ENCODE peak calls at places on chromosomes 4 and X, in seven cellular contexts. S is globus pallidus; X is GM12878; M is neural progenitor cell; T is central memory CD4-positive, alpha-beta T cell; D is NCI-H1105; L is aorta. V is an unnamed sample.

GRCh38 chr4:128528793-128529553 is 241.4 kb upstream of the PGRMC2 start:
- DNase-seq in M (peak), L (no peak), X (no peak), S (no peak), T (no peak), D (no peak), V (no peak)

GRCh38 chr4:30718021-30718888 is 1.9 kb upstream of the PCDH7 start:
- DNase-seq in X (no peak), L (peak), S (peak), D (peak), T (no peak), M (peak), V (peak)

GRCh38 chr4:53520114-53520513 is 71.2 kb downstream of the LNX1 start:
- DNase-seq in T (no peak), L (no peak), D (no peak), M (peak), X (no peak), S (no peak), V (no peak)

GRCh38 chr4:94228488-94229216 is 21.0 kb downstream of the SMARCAD1 start:
- DNase-seq in X (no peak), S (no peak), T (no peak), M (no peak), D (no peak), L (no peak), V (no peak)

GRCh38 chr4:106351016-106351415 is 17.6 kb downstream of the GIMD1 start:
- DNase-seq in L (no peak), D (no peak), M (no peak), X (no peak), S (no peak), T (no peak), V (no peak)

GRCh38 chr4:101191302-101192098 is 155.8 kb downstream of the PPP3CA start:
- DNase-seq in X (no peak), L (peak), S (peak), T (no peak), D (no peak), M (peak), V (no peak)

GRCh38 chrX:8783100-8784098 is 17.8 kb downstream of the FAM9A start:
- DNase-seq in D (no peak), X (no peak), M (peak), L (no peak), T (peak), S (peak), V (no peak)

GRCh38 chr4:156346959-156347385 is 393.3 kb upstream of the CTSO start:
- DNase-seq in T (no peak), D (no peak), M (peak), L (no peak), S (no peak), X (no peak), V (no peak)

GRCh38 chr4:137768196-137768595 is 235.9 kb upstream of the PCDH18 start:
- DNase-seq in M (no peak), X (no peak), L (no peak), T (no peak), D (no peak), S (no peak), V (no peak)

GRCh38 chr4:4791299-4791798 is 68.1 kb upstream of the MSX1 start:
- DNase-seq in T (no peak), L (no peak), S (peak), X (no peak), M (peak), D (no peak), V (no peak)

GRCh38 chr4:146192060-146192459 is 16.5 kb downstream of the LSM6 start:
- DNase-seq in T (no peak), M (no peak), L (no peak), X (no peak), D (no peak), S (no peak), V (no peak)

GRCh38 chr4:113355550-113356371 is 306.3 kb downstream of the ANK2 start:
- DNase-seq in X (peak), D (no peak), S (peak), T (peak), M (no peak), L (no peak), V (peak)

GRCh38 chr4:8129785-8130184 is 28.8 kb downstream of the ABLIM2 start:
- DNase-seq in M (no peak), T (no peak), S (no peak), L (no peak), D (no peak), X (no peak), V (no peak)

GRCh38 chrX:67622053-67622452 is 78.2 kb downstream of the AR start:
- DNase-seq in M (no peak), X (no peak), L (no peak), T (no peak), D (no peak), S (no peak), V (no peak)

GRCh38 chr4:168888715-168889215 is 121.3 kb downstream of the CBR4 start:
- DNase-seq in T (no peak), L (no peak), M (no peak), S (no peak), D (no peak), X (no peak), V (no peak)

GRCh38 chrX:19739683-19740082 is 147.7 kb downstream of the SH3KBP1 start:
- DNase-seq in X (no peak), S (no peak), T (peak), D (no peak), M (peak), L (peak), V (peak)

GRCh38 chr4:125719987-125720386 is 405.2 kb downstream of the FAT4 start:
- DNase-seq in D (no peak), T (no peak), X (no peak), S (no peak), L (no peak), M (no peak), V (no peak)

GRCh38 chrX:41382699-41383645 is 49.0 kb downstream of the DDX3X start:
- DNase-seq in X (no peak), D (no peak), S (no peak), M (no peak), L (peak), T (peak), V (no peak)

GRCh38 chr4:183610033-183610432 is 49.0 kb downstream of the RWDD4 start:
- DNase-seq in T (no peak), S (no peak), D (no peak), X (no peak), M (no peak), L (no peak), V (no peak)

GRCh38 chr4:128715616-128716015 is 93.9 kb upstream of the JADE1 start:
- DNase-seq in S (no peak), D (no peak), M (no peak), T (no peak), X (no peak), L (no peak), V (no peak)

GRCh38 chr4:53781614-53782467 is 190.6 kb upstream of the LNX1 start:
- DNase-seq in S (no peak), D (no peak), M (no peak), X (no peak), T (no peak), L (no peak), V (no peak)

GRCh38 chr4:58553679-58554078 is 1443.5 kb upstream of the IGFBP7 start:
- DNase-seq in D (no peak), L (no peak), M (no peak), X (no peak), T (no peak), S (no peak), V (no peak)

GRCh38 chrX:14997271-14997670 is 124.0 kb downstream of the MOSPD2 start:
- DNase-seq in D (no peak), S (peak), M (no peak), T (no peak), L (no peak), X (no peak), V (no peak)

GRCh38 chrX:86014421-86014820 is 32.9 kb downstream of the CHM start:
- DNase-seq in D (no peak), L (no peak), X (no peak), T (no peak), S (no peak), M (no peak), V (no peak)